ENCODE peak calls at places on chromosomes 4 and X, in seven cellular contexts. H is IMR-90; V is upper lobe of left lung; I is transverse colon; F is CD8-positive, alpha-beta T cell; Y is cardiac muscle cell; G is AG04450. J is an unnamed sample.

GRCh38 chrX:122703762-122704161 is 480.3 kb upstream of the GRIA3 start:
- DNase-seq in Y (no peak), G (no peak), I (no peak), F (no peak), H (no peak), V (no peak), J (no peak)

GRCh38 chrX:138127314-138127713 is 561.4 kb downstream of the ZIC3 start:
- DNase-seq in H (no peak), I (no peak), V (no peak), F (no peak), G (no peak), Y (no peak), J (no peak)

GRCh38 chrX:96394566-96394965 is 290.1 kb upstream of the DIAPH2 start:
- DNase-seq in G (no peak), V (no peak), I (no peak), H (peak; percentile 41), Y (no peak), F (no peak), J (no peak)

GRCh38 chrX:23896983-23897382 is 10.8 kb downstream of the APOO start:
- DNase-seq in Y (no peak), F (no peak), I (no peak), H (no peak), G (no peak), V (no peak), J (no peak)

GRCh38 chr4:117327491-117327890 is 242.1 kb upstream of the TRAM1L1 start:
- DNase-seq in F (no peak), I (no peak), V (no peak), G (no peak), H (no peak), Y (no peak), J (no peak)

GRCh38 chr4:100841911-100842310 is 324.1 kb upstream of the EMCN start:
- DNase-seq in Y (peak; percentile 40), H (no peak), G (no peak), F (no peak), V (no peak), I (no peak), J (no peak)

GRCh38 chrX:129115104-129115503 is 408.2 kb downstream of the SMARCA1 start:
- DNase-seq in Y (peak; percentile 6), G (no peak), I (peak; percentile 14), H (peak; percentile 8), F (no peak), V (no peak), J (no peak)

GRCh38 chrX:40168183-40169015 is 70.6 kb upstream of the BCOR start:
- DNase-seq in G (no peak), Y (no peak), I (no peak), F (no peak), H (no peak), V (peak; percentile 52), J (no peak)

GRCh38 chrX:150375243-150375642 is 12.1 kb downstream of the MAMLD1 start:
- DNase-seq in Y (no peak), F (no peak), H (peak; percentile 6), V (no peak), G (no peak), I (no peak), J (no peak)

GRCh38 chr4:1968667-1969295 is 40.0 kb downstream of the NELFA start:
- DNase-seq in I (no peak), F (no peak), V (no peak), H (no peak), G (no peak), Y (no peak), J (no peak)

GRCh38 chr4:79288185-79288584 is 37.7 kb downstream of the NAA11 start:
- DNase-seq in H (no peak), Y (no peak), F (no peak), G (no peak), I (no peak), V (no peak), J (no peak)

GRCh38 chr4:123397276-123398150 is 918 bp downstream of the SPRY1 start:
- DNase-seq in H (peak; percentile 36), G (no peak), Y (peak; percentile 78), F (peak; percentile 13), I (peak; percentile 64), V (peak; percentile 90), J (no peak)

GRCh38 chr4:36187723-36188333 is 56.5 kb downstream of the ARAP2 start:
- DNase-seq in Y (peak; percentile 16), H (peak; percentile 33), V (no peak), F (no peak), I (no peak), G (no peak), J (no peak)

GRCh38 chr4:176238157-176238608 is 30.8 kb downstream of the ASB5 start:
- DNase-seq in G (peak; percentile 42), Y (peak; percentile 74), I (no peak), V (no peak), F (no peak), H (peak; percentile 87), J (no peak)

GRCh38 chrX:133950214-133950613 is 35.2 kb downstream of the GPC3 start:
- DNase-seq in F (no peak), H (no peak), Y (no peak), G (no peak), V (no peak), I (no peak), J (no peak)
- H3K27me3 ChIP-seq in F (no peaks in the 10 kb centered on the region), H (no peaks in the 10 kb centered on the region), Y (no peaks in the 10 kb centered on the region), G (no peaks in the 10 kb centered on the region), V (no peaks in the 10 kb centered on the region), I (no peaks in the 10 kb centered on the region), J (no peaks in the 10 kb centered on the region)

DNA sequence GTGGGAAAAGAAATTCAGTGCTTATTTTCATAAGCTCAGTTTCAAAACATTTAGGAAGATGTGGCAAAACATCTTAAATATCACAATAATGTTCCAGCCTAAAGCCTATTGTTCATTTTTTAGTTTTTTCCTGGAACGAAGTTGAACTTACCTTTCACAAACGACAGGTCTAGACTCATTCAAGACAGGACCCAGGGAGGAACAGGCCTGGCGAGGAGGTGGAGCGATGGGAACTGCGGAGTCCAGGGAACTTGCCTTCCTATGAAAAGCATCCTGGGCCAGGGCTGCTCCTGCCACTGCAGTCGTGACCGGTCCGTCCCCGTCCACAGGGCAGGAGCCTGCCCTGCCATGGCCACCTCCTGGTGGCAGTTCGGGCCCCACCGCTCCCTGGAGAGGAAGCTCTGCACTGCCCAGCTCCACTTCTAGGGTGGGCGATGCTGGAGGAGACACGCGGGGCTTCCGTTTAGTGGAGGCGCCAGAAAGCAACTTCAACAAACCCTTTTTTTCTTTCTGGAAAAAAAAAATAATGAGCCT is 96.7 kb upstream of the CBR4 start:
- DNase-seq in I (no peak), G (no peak), F (no peak), V (peak; percentile 63), Y (no peak), H (no peak), J (no peak)
- TF ChIP-seq CTCF in I (no peak), G (no peak), F (no peak), V (no peak), Y (no peak), H (no peak), J (no peak)

DNA sequence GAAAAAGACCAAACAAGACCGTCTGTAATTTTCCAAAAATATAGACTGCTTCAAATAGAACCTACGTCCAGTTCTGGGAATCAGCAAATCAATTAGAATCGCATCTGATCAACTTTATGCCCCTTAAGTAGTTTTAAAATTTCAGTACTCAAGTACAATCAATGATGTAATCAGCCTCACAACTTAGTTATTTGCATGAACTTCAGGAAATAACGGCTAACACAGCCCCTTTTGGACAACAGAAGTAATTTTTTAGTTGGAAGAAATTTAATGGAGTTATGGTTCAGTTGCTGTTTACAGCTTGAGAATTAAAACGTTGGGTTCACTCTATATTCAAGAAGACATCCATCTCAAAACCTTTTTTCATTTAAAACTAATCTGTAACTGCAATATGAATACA is 1.1 kb downstream of the TAPT1 start:
- DNase-seq in Y (peak; percentile 47), H (peak; percentile 41), I (no peak), G (no peak), V (no peak), F (no peak), J (no peak)
- H3K4me3 ChIP-seq in Y (peak overlapping the region; percentile 72), H (peak overlapping the region; percentile 96), I (peak overlapping the region; percentile 99), G (peak overlapping the region; percentile 80), V (peak overlapping the region; percentile 92), F (peak overlapping the region; percentile 65), J (peak overlapping the region; percentile 54)

GRCh38 chr4:54224960-54225670 is 4.0 kb upstream of the PDGFRA start:
- DNase-seq in G (no peak), V (no peak), F (no peak), Y (no peak), H (no peak), I (no peak), J (no peak)
- H3K27me3 ChIP-seq in G (no peaks in the 10 kb centered on the region), V (peaks cover 21% of the 10 kb centered on the region), F (peaks cover 35% of the 10 kb centered on the region), Y (no peaks in the 10 kb centered on the region), H (no peaks in the 10 kb centered on the region), I (peaks cover 89% of the 10 kb centered on the region), J (peaks cover 58% of the 10 kb centered on the region)

DNA sequence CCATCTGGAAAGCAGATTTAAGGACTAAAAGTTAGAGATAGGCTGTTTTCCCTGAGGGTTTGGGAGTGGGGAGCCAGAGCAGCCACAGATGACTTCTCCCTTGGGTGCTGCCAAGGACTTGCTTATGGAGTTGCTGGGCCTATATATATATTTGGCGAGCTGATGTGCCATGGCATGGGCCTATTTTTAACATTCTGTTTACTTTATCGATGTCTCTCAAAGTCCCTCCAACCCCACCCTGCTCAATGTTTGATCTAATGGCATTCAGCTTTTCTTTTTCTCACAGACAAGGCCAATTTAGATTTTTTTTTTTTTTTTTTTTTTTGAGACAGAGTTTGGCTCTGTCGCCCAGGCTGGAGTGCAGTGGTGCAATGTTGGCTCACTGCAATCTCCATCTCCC is 6.1 kb upstream of the CUL4B start:
- DNase-seq in V (no peak), H (no peak), G (no peak), F (no peak), Y (no peak), I (no peak), J (no peak)
- TF ChIP-seq CTCF in V (no peak), H (no peak), G (no peak), F (no peak), Y (no peak), I (no peak), J (no peak)

GRCh38 chr4:42397256-42397634 is at the start of gene SHISA3:
- DNase-seq in V (peak; percentile 84), H (no peak), Y (peak; percentile 65), G (no peak), F (no peak), I (peak; percentile 9), J (no peak)
- H3K4me3 ChIP-seq in V (peak within 1 kb of the TSS; percentile 55), H (peak within 1 kb of the TSS; percentile 78), Y (peak within 1 kb of the TSS; percentile 31), G (peak within 1 kb of the TSS; percentile 48), F (peak within 1 kb of the TSS; percentile 59), I (peak within 1 kb of the TSS; percentile 26), J (peak within 1 kb of the TSS; percentile 36)